ENCODE peak calls at places on chromosomes 7 and 10, in five cellular contexts. D, G, M, I and S are unnamed samples.
A peak's percentile ranks its signal among the peaks of the same experiment; 100 is the strongest.

GRCh38 chr10:70602665-70603438 is at the start of gene PRF1:
- DNase-seq in D (peak; percentile 81), G (peak; percentile 68), M (no peak), I (no peak), S (no peak)

GRCh38 chr7:43308913-43309789 is 196.7 kb downstream of the HECW1 start:
- DNase-seq in D (no peak), G (no peak), M (no peak), I (no peak), S (no peak)

GRCh38 chr7:87575521-87575920 is 25.2 kb downstream of the ABCB1 start:
- DNase-seq in D (no peak), G (no peak), M (no peak), I (no peak), S (peak; percentile 33)

GRCh38 chr10:60089095-60089494 is 182.7 kb upstream of the CCDC6 start:
- DNase-seq in D (no peak), G (no peak), M (no peak), I (no peak), S (no peak)

GRCh38 chr7:129163875-129164544 is 19.5 kb downstream of the TSPAN33 start:
- DNase-seq in D (no peak), G (no peak), M (no peak), I (no peak), S (peak; percentile 74)

GRCh38 chr7:63041786-63042185 is 956.9 kb upstream of the ZNF722 start:
- DNase-seq in D (no peak), G (no peak), M (no peak), I (no peak), S (no peak)

GRCh38 chr7:33716581-33717477 is 188.5 kb upstream of the BMPER start:
- DNase-seq in D (no peak), G (no peak), M (no peak), I (no peak), S (peak; percentile 75)

GRCh38 chr10:110820321-110820814 is 51.4 kb upstream of the PDCD4 start:
- DNase-seq in D (no peak), G (no peak), M (peak; percentile 79), I (peak; percentile 40), S (peak; percentile 62)

GRCh38 chr7:46486264-46487206 is 565.5 kb upstream of the IGFBP3 start:
- DNase-seq in D (no peak), G (no peak), M (peak; percentile 57), I (peak; percentile 47), S (peak; percentile 56)